ENCODE peak calls at places on chromosomes 1 and 21, in six cellular contexts. One of them, this sample, is unnamed.

GRCh38 chr1:147598631-147599361 is 57.5 kb downstream of the BCL9 start:
- DNase-seq in brain microvascular endothelial cell: peak
- DNase-seq in tibial artery: peak
- DNase-seq in astrocyte of the cerebellum: no peak
- DNase-seq in heart right ventricle: peak
- DNase-seq in choroid plexus epithelial cell: no peak
- DNase-seq in this sample: peak

GRCh38 chr1:100627018-100627716 is 89.2 kb downstream of the GPR88 start:
- DNase-seq in heart right ventricle: no peak
- DNase-seq in tibial artery: no peak
- DNase-seq in brain microvascular endothelial cell: peak
- DNase-seq in astrocyte of the cerebellum: no peak
- DNase-seq in choroid plexus epithelial cell: peak
- DNase-seq in this sample: no peak

GRCh38 chr1:56437959-56438358 is 141.4 kb downstream of the PLPP3 start:
- DNase-seq in brain microvascular endothelial cell: no peak
- DNase-seq in tibial artery: no peak
- DNase-seq in heart right ventricle: no peak
- DNase-seq in astrocyte of the cerebellum: no peak
- DNase-seq in choroid plexus epithelial cell: no peak
- DNase-seq in this sample: no peak

GRCh38 chr1:101382135-101382534 is 145.3 kb downstream of the S1PR1 start:
- DNase-seq in tibial artery: no peak
- DNase-seq in astrocyte of the cerebellum: no peak
- DNase-seq in brain microvascular endothelial cell: no peak
- DNase-seq in choroid plexus epithelial cell: no peak
- DNase-seq in heart right ventricle: no peak
- DNase-seq in this sample: no peak

GRCh38 chr21:25133939-25134338 is 473.3 kb downstream of the MRPL39 start:
- DNase-seq in brain microvascular endothelial cell: no peak
- DNase-seq in tibial artery: no peak
- DNase-seq in choroid plexus epithelial cell: peak
- DNase-seq in heart right ventricle: no peak
- DNase-seq in astrocyte of the cerebellum: peak
- DNase-seq in this sample: no peak

GRCh38 chr1:235980976-235981375 is 83.9 kb downstream of the NID1 start:
- DNase-seq in tibial artery: no peak
- DNase-seq in brain microvascular endothelial cell: no peak
- DNase-seq in astrocyte of the cerebellum: no peak
- DNase-seq in choroid plexus epithelial cell: no peak
- DNase-seq in heart right ventricle: no peak
- DNase-seq in this sample: no peak

GRCh38 chr1:40732756-40733301 is 41.3 kb downstream of the NFYC start:
- DNase-seq in tibial artery: no peak
- DNase-seq in heart right ventricle: no peak
- DNase-seq in brain microvascular endothelial cell: no peak
- DNase-seq in astrocyte of the cerebellum: no peak
- DNase-seq in choroid plexus epithelial cell: peak
- DNase-seq in this sample: no peak

GRCh38 chr1:7535934-7536878 is 234.9 kb upstream of the VAMP3 start:
- DNase-seq in astrocyte of the cerebellum: no peak
- DNase-seq in tibial artery: no peak
- DNase-seq in brain microvascular endothelial cell: no peak
- DNase-seq in choroid plexus epithelial cell: no peak
- DNase-seq in heart right ventricle: no peak
- DNase-seq in this sample: peak

GRCh38 chr21:37659874-37660273 is 256.4 kb downstream of the KCNJ6 start:
- DNase-seq in choroid plexus epithelial cell: no peak
- DNase-seq in tibial artery: no peak
- DNase-seq in brain microvascular endothelial cell: no peak
- DNase-seq in astrocyte of the cerebellum: no peak
- DNase-seq in heart right ventricle: no peak
- DNase-seq in this sample: no peak

GRCh38 chr1:84156210-84156621 is 12.1 kb downstream of the PRKACB start:
- DNase-seq in heart right ventricle: no peak
- DNase-seq in tibial artery: no peak
- DNase-seq in brain microvascular endothelial cell: peak
- DNase-seq in astrocyte of the cerebellum: peak
- DNase-seq in choroid plexus epithelial cell: peak
- DNase-seq in this sample: no peak

GRCh38 chr21:34072145-34073031 is 990 bp upstream of the MRPS6 start:
- DNase-seq in heart right ventricle: no peak
- DNase-seq in brain microvascular endothelial cell: no peak
- DNase-seq in choroid plexus epithelial cell: no peak
- DNase-seq in astrocyte of the cerebellum: no peak
- DNase-seq in tibial artery: peak
- DNase-seq in this sample: peak
- H3K4me3 ChIP-seq in heart right ventricle: peak
- H3K4me3 ChIP-seq in brain microvascular endothelial cell: peak
- H3K4me3 ChIP-seq in choroid plexus epithelial cell: peak
- H3K4me3 ChIP-seq in astrocyte of the cerebellum: peak
- H3K4me3 ChIP-seq in tibial artery: peak
- H3K4me3 ChIP-seq in this sample: peak

GRCh38 chr1:44842763-44843655 is at the start of gene PTCH2:
- DNase-seq in heart right ventricle: peak
- DNase-seq in tibial artery: peak
- DNase-seq in brain microvascular endothelial cell: no peak
- DNase-seq in choroid plexus epithelial cell: peak
- DNase-seq in astrocyte of the cerebellum: no peak
- DNase-seq in this sample: peak
- H3K4me3 ChIP-seq in heart right ventricle: peak
- H3K4me3 ChIP-seq in tibial artery: peak
- H3K4me3 ChIP-seq in brain microvascular endothelial cell: peak
- H3K4me3 ChIP-seq in choroid plexus epithelial cell: peak
- H3K4me3 ChIP-seq in astrocyte of the cerebellum: peak
- H3K4me3 ChIP-seq in this sample: peak

DNA sequence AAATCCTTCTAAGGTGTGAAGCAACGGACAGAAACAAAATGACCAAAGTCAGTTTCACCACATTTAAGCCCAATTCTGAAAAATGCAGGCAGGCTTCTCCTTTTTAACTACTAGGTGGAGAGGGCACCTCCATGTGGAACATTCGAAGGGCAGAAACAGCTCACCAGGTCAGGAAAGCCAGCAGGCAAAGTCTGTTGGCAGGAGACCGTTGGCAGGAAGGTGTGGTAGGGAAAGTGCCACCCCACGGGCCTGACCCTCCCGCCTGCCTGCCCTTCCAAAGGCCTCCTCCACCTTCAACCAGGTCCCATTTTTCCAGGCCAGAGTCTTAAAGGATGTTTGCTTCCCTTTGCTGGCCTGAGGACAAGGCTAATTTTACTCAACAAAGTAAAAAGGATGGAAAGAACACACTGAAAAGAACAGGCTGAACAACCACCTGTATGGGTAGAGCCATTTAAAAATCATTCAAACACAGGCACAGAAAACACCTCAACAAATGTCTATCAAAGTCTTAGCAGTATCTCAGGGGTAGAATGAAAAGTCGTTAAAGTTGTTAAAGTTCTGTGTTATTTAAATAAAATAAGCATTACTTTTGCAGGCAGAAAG is 26.4 kb downstream of the CAPZB start:
- DNase-seq in choroid plexus epithelial cell: no peak
- DNase-seq in heart right ventricle: peak
- DNase-seq in tibial artery: no peak
- DNase-seq in brain microvascular endothelial cell: no peak
- DNase-seq in astrocyte of the cerebellum: no peak
- DNase-seq in this sample: peak
- H3K4me3 ChIP-seq in choroid plexus epithelial cell: no peak
- H3K4me3 ChIP-seq in heart right ventricle: no peak
- H3K4me3 ChIP-seq in tibial artery: no peak
- H3K4me3 ChIP-seq in brain microvascular endothelial cell: no peak
- H3K4me3 ChIP-seq in astrocyte of the cerebellum: no peak
- H3K4me3 ChIP-seq in this sample: no peak

GRCh38 chr1:1148569-1148968 is 25.1 kb upstream of the TTLL10 start:
- DNase-seq in heart right ventricle: no peak
- DNase-seq in astrocyte of the cerebellum: no peak
- DNase-seq in choroid plexus epithelial cell: no peak
- DNase-seq in tibial artery: no peak
- DNase-seq in brain microvascular endothelial cell: no peak
- DNase-seq in this sample: no peak
- H3K4me3 ChIP-seq in heart right ventricle: no peak
- H3K4me3 ChIP-seq in astrocyte of the cerebellum: no peak
- H3K4me3 ChIP-seq in choroid plexus epithelial cell: no peak
- H3K4me3 ChIP-seq in tibial artery: no peak
- H3K4me3 ChIP-seq in brain microvascular endothelial cell: no peak
- H3K4me3 ChIP-seq in this sample: no peak

GRCh38 chr1:45545553-45546310 is 4.9 kb upstream of the AKR1A1 start:
- DNase-seq in astrocyte of the cerebellum: no peak
- DNase-seq in brain microvascular endothelial cell: no peak
- DNase-seq in heart right ventricle: no peak
- DNase-seq in choroid plexus epithelial cell: no peak
- DNase-seq in tibial artery: no peak
- DNase-seq in this sample: no peak

GRCh38 chr1:45544530-45544929 is 6.1 kb upstream of the AKR1A1 start:
- DNase-seq in tibial artery: no peak
- DNase-seq in choroid plexus epithelial cell: no peak
- DNase-seq in brain microvascular endothelial cell: no peak
- DNase-seq in astrocyte of the cerebellum: no peak
- DNase-seq in heart right ventricle: no peak
- DNase-seq in this sample: no peak

GRCh38 chr1:45543599-45544417 is 6.8 kb upstream of the AKR1A1 start:
- DNase-seq in tibial artery: peak
- DNase-seq in astrocyte of the cerebellum: no peak
- DNase-seq in heart right ventricle: peak
- DNase-seq in choroid plexus epithelial cell: peak
- DNase-seq in brain microvascular endothelial cell: no peak
- DNase-seq in this sample: peak

GRCh38 chr1:45545019-45545493 is 5.6 kb upstream of the AKR1A1 start:
- DNase-seq in choroid plexus epithelial cell: no peak
- DNase-seq in astrocyte of the cerebellum: no peak
- DNase-seq in brain microvascular endothelial cell: no peak
- DNase-seq in heart right ventricle: no peak
- DNase-seq in tibial artery: no peak
- DNase-seq in this sample: no peak

DNA sequence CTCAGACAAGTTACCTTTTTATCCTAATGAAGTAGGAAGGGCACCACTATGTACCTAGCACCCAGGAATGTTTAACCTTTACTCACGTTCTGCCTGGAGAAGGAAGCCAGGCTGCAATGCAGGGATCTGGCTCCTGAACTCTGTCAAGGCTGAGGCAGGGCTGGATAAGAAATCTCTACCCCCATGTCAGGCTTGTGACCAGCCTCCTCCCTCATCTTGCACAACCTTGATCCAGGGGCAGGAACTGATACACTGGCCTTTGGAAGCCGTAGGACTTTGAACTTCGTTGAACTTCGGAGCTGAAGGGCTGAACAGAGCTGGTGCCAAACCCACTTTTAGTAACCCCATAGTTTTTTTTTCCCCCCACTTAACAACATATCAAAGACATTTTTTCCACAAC is 8.0 kb upstream of the AKR1A1 start:
- DNase-seq in tibial artery: peak
- DNase-seq in choroid plexus epithelial cell: no peak
- DNase-seq in heart right ventricle: no peak
- DNase-seq in brain microvascular endothelial cell: no peak
- DNase-seq in astrocyte of the cerebellum: no peak
- DNase-seq in this sample: no peak
- H3K4me3 ChIP-seq in tibial artery: no peak
- H3K4me3 ChIP-seq in choroid plexus epithelial cell: no peak
- H3K4me3 ChIP-seq in heart right ventricle: no peak
- H3K4me3 ChIP-seq in brain microvascular endothelial cell: no peak
- H3K4me3 ChIP-seq in astrocyte of the cerebellum: no peak
- H3K4me3 ChIP-seq in this sample: no peak

DNA sequence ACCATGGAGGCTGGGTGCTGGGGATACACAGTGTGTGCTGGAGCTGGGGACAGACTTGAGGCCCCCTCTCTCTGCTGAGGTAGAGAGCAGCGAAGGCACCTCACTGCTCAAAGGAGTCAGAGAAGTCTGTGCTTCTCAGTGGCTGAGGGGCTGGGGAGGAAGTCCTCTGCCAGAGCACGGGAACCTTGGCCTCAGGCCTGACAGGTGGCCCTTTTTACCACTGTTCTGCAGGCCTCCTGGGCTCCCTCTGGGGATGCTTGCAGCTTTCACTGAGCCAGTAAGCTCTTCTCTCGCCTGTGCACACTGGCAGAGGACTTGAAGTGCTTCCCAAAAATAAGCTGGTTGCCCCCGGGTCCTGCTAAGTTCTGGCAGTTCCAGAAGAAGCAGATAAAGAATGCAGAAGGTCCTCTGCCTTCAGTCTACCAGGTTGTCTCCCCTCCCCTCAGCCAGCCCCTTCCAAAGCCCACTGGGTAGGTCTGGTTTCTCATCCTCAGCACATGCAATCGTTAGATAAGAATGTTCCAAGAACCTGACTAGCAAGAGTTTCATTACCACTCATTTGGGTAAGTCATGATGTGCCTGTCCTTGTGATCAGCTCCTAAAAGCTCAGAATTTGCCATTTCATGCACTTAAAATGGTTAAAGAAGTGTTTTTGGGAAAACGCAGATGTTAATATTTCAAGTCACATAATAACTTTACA is 53.9 kb downstream of the TENT5C start:
- DNase-seq in astrocyte of the cerebellum: no peak
- DNase-seq in tibial artery: no peak
- DNase-seq in choroid plexus epithelial cell: no peak
- DNase-seq in heart right ventricle: no peak
- DNase-seq in brain microvascular endothelial cell: no peak
- DNase-seq in this sample: no peak
- H3K4me3 ChIP-seq in astrocyte of the cerebellum: no peak
- H3K4me3 ChIP-seq in tibial artery: no peak
- H3K4me3 ChIP-seq in choroid plexus epithelial cell: no peak
- H3K4me3 ChIP-seq in heart right ventricle: no peak
- H3K4me3 ChIP-seq in brain microvascular endothelial cell: no peak
- H3K4me3 ChIP-seq in this sample: no peak

DNA sequence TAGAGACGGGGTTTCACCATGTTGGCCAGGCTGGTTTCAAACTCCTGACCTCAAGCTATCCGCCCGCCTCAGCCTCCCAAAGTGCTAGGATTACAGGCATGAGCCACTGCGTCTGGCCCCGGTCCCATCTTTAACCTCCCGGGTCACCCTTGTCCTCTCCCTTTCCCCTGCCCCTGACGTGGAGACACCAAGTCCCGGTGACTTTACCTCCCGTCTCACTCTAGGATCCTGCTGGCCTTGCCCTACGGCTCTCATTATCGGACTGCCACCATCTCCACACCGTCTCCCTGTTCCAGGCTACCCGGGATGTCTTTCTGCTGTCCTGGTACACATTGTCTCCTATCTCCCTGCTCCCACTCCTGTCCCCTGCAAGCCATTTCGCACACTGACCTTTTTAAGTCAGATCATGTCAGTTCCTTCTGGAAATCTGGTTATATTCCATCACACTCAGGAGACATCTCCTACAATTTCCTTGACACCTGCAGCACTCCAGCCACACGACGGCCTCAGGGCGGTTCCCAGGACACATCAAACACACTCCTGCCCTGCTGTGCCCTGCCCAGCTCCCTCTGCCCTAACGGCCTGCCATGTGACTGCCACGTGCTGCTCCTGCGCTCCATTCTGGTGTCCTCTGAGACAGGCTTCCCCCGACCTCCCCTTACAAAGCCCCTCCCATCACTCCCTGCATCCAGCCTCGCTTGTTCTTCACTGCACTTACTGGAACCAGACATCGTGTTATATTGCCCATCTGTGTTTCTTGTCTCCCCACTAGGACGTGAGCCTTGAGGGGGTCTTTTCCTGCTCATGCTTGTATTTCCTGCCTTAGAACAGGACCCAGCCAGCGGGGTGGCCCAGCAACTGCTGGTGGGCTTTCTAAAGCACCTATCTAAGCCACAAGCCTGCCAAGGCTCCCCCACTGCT is 32.7 kb downstream of the TTC39A start:
- DNase-seq in choroid plexus epithelial cell: no peak
- DNase-seq in astrocyte of the cerebellum: no peak
- DNase-seq in tibial artery: no peak
- DNase-seq in heart right ventricle: no peak
- DNase-seq in brain microvascular endothelial cell: no peak
- DNase-seq in this sample: peak
- H3K4me3 ChIP-seq in choroid plexus epithelial cell: peak
- H3K4me3 ChIP-seq in astrocyte of the cerebellum: no peak
- H3K4me3 ChIP-seq in tibial artery: peak
- H3K4me3 ChIP-seq in heart right ventricle: peak
- H3K4me3 ChIP-seq in brain microvascular endothelial cell: no peak
- H3K4me3 ChIP-seq in this sample: no peak

This sample was measured in aorta.